ENCODE peak calls at places on chromosome 6, in nine cellular contexts. Q is ovary, O is vagina, G is left ventricle myocardium inferior, I is osteoblast, Z is mucosa of descending colon, K is transverse colon, A is PC-9, D is mammary epithelial cell. F is an unnamed sample. For H3K9me3, the result is how much of the 10 kb centered on the place peaks cover.

GRCh38 chr6:150241751-150242150 is 98.9 kb downstream of the PPP1R14C start:
- DNase-seq in A (no peak), G (no peak), Q (no peak), K (no peak), Z (no peak), I (no peak), D (no peak), O (no peak), F (no peak)

GRCh38 chr6:73418081-73418741 is 23.6 kb downstream of the DDX43 start:
- DNase-seq in D (no peak), A (no peak), Z (no peak), K (no peak), G (no peak), I (peak), O (no peak), Q (no peak), F (no peak)

GRCh38 chr6:43325876-43326275 is 17.2 kb upstream of the CRIP3 start:
- DNase-seq in I (no peak), G (no peak), Q (no peak), A (no peak), D (no peak), K (no peak), O (no peak), Z (no peak), F (no peak)

GRCh38 chr6:167982063-167982462 is 15.4 kb upstream of the KIF25 start:
- DNase-seq in Q (no peak), I (no peak), G (no peak), O (no peak), A (no peak), Z (no peak), D (no peak), K (no peak), F (no peak)

GRCh38 chr6:42237857-42238256 is 20.2 kb upstream of the MRPS10 start:
- DNase-seq in A (no peak), Z (no peak), I (peak), O (no peak), G (no peak), K (no peak), Q (no peak), D (no peak), F (no peak)

GRCh38 chr6:3742426-3743344 is 8.8 kb downstream of the PXDC1 start:
- DNase-seq in I (peak), D (peak), Q (peak), G (peak), K (peak), Z (peak), A (peak), O (peak), F (peak)

GRCh38 chr6:137363805-137364138 is 130.4 kb downstream of the OLIG3 start:
- DNase-seq in K (no peak), A (no peak), I (no peak), Z (no peak), O (no peak), D (peak), G (no peak), Q (no peak), F (no peak)

GRCh38 chr6:132961122-132961521 is 146.8 kb downstream of the RPS12 start:
- DNase-seq in Z (no peak), G (no peak), K (no peak), O (no peak), D (peak), I (peak), A (peak), Q (no peak), F (no peak)

GRCh38 chr6:141550471-141550870 is 582.3 kb upstream of the GJE1 start:
- DNase-seq in Z (no peak), I (no peak), Q (no peak), K (no peak), G (no peak), O (no peak), D (no peak), A (no peak), F (no peak)

GRCh38 chr6:52417675-52418111 is 2.4 kb upstream of the EFHC1 start:
- DNase-seq in Q (no peak), K (no peak), Z (no peak), G (no peak), D (no peak), I (peak), O (no peak), A (peak), F (no peak)

GRCh38 chr6:39881851-39882566 is 52.3 kb downstream of the MOCS1 start:
- DNase-seq in O (no peak), Z (no peak), Q (peak), D (no peak), G (no peak), I (peak), A (no peak), K (no peak), F (no peak)

GRCh38 chr6:21507811-21508210 is 85.7 kb upstream of the SOX4 start:
- DNase-seq in Q (no peak), Z (no peak), D (peak), G (no peak), A (no peak), K (no peak), O (no peak), I (no peak), F (no peak)

GRCh38 chr6:3623451-3624267 is 127.9 kb downstream of the PXDC1 start:
- DNase-seq in Z (no peak), A (no peak), K (no peak), G (no peak), D (no peak), O (peak), I (peak), Q (no peak), F (no peak)

GRCh38 chr6:21228411-21228810 is 365.1 kb upstream of the SOX4 start:
- DNase-seq in Q (no peak), Z (no peak), O (no peak), K (no peak), A (no peak), G (no peak), I (no peak), D (peak), F (no peak)

GRCh38 chr6:39343461-39343870 is 21.0 kb upstream of the KCNK16 start:
- DNase-seq in I (peak), A (no peak), O (no peak), Q (no peak), D (no peak), K (no peak), G (no peak), Z (no peak), F (no peak)

GRCh38 chr6:79011940-79012339 is 66.1 kb downstream of the PHIP start:
- DNase-seq in Q (no peak), G (no peak), Z (no peak), O (no peak), K (no peak), A (no peak), D (no peak), I (no peak), F (no peak)

GRCh38 chr6:106444777-106445507 is 84.4 kb downstream of the CRYBG1 start:
- DNase-seq in O (no peak), K (no peak), G (no peak), I (no peak), Q (no peak), D (peak), Z (no peak), A (peak), F (no peak)

DNA sequence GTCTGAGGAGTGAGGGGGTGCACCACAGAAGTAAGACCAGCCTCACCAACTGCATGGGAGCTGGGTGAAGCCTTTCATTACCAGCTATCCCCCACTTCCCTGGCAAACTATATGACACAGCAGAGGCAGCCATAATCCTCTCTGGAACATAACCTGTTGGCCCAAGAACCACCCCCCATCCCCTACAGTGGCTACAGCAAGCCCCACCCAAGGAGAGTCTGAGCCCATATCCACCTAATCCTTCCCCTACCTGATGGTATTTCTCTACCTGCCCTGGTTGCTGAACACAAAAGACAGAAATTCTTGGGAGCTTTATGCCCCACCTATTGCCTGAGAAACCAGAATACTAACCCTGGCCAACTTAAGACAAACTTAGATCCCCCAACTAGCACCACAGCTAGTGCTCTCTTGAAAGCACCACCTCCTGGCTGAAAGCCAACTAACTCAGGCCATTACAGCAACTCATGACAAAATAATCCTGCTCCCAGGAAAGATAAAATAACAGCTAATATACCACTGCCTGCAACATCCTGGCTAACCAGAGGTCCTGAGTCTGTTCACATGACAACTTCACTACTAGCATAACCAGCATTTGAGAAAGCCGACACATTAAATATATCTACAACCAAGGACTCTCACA is 11.2 kb downstream of the RNGTT start:
- DNase-seq in Z (no peak), G (no peak), K (no peak), D (peak), O (no peak), Q (no peak), I (no peak), A (no peak), F (no peak)
- H3K9me3 ChIP-seq in Z (under half), G (under half), K (under half), D (under half), O (under half), Q (under half), I (under half), A (under half), F (under half)

GRCh38 chr6:107957909-107958688 is at the start of gene SEC63:
- DNase-seq in A (peak), I (peak), D (peak), Z (peak), K (peak), G (peak), Q (peak), O (peak), F (peak)

GRCh38 chr6:107957165-107957908 is 671 bp downstream of the SEC63 start:
- DNase-seq in D (peak), Z (peak), K (peak), Q (no peak), I (peak), G (peak), A (no peak), O (no peak), F (peak)

DNA sequence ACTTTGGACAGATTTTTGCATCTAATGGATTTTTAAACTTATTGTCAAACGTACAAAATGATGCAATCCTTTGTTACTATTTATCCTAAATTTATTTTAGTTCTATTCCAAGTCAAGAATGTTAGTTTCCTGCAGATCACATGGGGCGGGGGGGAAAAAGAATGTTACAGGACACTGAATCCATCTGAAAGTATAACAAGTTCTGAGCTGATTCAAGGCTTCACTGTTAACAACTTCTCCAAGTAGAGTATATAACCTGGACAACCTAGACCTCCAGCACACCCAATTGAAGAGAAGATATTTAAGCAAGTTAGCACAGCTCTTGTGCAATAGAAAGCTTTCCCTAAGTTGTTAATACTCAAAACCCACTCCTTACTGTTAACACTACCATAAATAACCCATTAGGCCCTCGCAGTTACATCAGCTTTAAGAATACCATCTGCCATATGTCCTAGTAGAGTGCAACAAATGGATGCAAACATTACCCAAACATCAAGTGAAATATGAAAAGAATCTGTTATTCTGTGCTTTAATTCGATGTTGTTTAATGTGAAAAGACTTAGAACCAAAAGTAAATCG is 1.3 kb downstream of the SEC63 start:
- DNase-seq in G (no peak), A (no peak), Z (no peak), I (peak), K (no peak), O (no peak), D (peak), Q (no peak), F (no peak)
- H3K4me3 ChIP-seq in G (peak), A (peak), Z (peak), I (peak), K (peak), O (peak), D (peak), Q (peak), F (peak)

DNA sequence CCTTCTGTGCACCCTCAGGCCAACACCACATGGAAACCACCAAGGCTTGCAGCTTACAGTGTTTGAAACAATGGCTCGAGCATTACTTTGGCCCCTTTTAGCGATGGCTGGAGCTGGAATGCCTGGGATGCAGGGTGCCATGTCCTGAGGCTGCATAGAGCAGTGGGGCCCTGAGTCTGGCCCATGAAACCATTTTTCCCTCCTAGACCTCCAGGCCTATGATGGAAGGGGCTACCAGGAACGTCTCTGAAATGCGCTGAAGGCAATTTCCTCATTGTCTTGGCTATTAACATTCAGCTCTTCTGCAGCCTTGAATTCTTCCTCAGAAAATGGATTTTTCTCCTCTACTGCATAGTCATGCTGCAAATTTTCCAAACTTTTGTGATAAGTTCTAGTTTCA is 29.9 kb upstream of the SERINC1 start:
- DNase-seq in K (no peak), A (no peak), D (no peak), Q (no peak), Z (no peak), I (no peak), O (no peak), G (no peak), F (no peak)
- H3K9me3 ChIP-seq in K (under half), A (under half), D (under half), Q (under half), Z (under half), I (under half), O (under half), G (half or more), F (under half)

GRCh38 chr6:159099311-159099710 is 54.5 kb upstream of the TAGAP start:
- DNase-seq in K (no peak), A (no peak), Z (no peak), O (peak), G (no peak), D (no peak), Q (no peak), I (no peak), F (no peak)

GRCh38 chr6:159097256-159097655 is 52.5 kb upstream of the TAGAP start:
- DNase-seq in O (peak), G (no peak), A (no peak), Z (no peak), Q (no peak), I (no peak), K (no peak), D (no peak), F (no peak)

GRCh38 chr6:159100011-159100788 is 55.4 kb upstream of the TAGAP start:
- DNase-seq in A (no peak), O (peak), G (no peak), I (no peak), Z (no peak), D (no peak), Q (no peak), K (no peak), F (no peak)

GRCh38 chr6:159100789-159101182 is 56.0 kb upstream of the TAGAP start:
- DNase-seq in K (no peak), I (no peak), D (no peak), O (no peak), A (no peak), Z (no peak), G (no peak), Q (no peak), F (no peak)

DNA sequence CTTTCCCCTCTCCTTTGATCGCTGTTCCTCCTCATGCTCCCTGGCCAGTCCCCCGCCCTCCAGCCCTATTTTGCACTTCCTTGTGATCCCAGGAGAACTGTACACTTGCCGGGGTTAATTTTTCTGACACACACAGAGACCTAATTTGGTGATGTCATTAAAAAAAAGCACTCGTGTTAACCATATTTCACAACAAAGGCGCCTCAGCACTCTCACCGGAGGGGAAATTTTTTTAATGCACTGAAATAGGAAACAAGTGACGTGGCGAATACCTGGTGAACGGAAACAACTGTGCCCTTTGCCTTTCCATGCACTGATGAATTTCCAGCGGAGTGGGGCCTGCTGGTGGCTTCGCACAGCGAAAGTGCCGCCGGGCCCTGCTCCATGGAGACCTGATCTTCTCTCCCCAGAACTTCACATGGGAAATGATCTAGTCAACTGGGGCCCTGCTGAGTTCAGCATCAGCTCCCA is 53.9 kb upstream of the TAGAP start:
- DNase-seq in G (no peak), I (no peak), O (peak), D (no peak), K (no peak), Z (no peak), Q (no peak), A (no peak), F (peak)
- H3K4me3 ChIP-seq in G (no peak), I (no peak), O (no peak), D (no peak), K (no peak), Z (no peak), Q (no peak), A (no peak), F (no peak)

DNA sequence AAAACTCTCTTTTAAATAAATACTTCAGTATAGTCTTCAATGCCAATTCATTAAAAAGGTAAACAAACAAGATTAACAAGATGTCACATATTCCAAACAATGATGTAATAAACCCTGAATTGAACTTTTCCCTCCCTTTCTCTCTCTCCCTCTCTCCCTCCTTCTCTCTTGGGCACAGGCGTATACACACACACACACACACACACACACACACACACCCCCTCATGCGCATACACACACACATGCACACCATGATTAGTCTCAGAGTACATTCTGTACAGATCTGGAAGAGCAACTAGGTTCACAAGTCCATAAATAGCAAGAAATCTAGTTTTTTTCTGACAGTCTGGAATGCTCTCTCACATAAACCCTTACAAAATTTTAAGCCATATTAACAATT is 128.3 kb downstream of the DST start:
- DNase-seq in I (no peak), Z (no peak), G (no peak), K (no peak), D (no peak), O (no peak), Q (no peak), A (no peak), F (no peak)
- H3K9me3 ChIP-seq in I (under half), Z (under half), G (under half), K (under half), D (under half), O (under half), Q (under half), A (under half), F (under half)

DNA sequence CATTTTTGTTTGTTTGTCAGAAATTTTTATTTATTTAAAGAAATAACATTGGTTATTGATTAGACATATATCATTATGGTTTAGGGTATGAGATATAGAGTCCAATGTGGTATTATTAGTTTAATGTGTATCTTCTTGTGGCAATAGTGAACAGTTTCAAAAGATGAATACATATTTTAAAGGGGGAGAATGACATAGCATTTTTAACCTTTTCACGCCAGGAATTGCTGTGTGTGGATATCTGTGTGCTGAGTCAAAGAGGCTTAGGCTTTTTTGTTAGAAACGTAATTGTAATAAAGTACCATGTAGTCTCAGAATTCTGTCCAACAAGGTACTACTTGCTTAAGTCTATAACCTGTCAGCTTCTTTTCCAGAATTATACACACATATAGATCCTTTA is 451.6 kb downstream of the ADGRB3 start:
- DNase-seq in G (no peak), I (no peak), Q (no peak), Z (no peak), K (no peak), D (no peak), A (no peak), O (no peak), F (no peak)
- H3K4me3 ChIP-seq in G (no peak), I (no peak), Q (no peak), Z (no peak), K (no peak), D (no peak), A (no peak), O (no peak), F (no peak)

DNA sequence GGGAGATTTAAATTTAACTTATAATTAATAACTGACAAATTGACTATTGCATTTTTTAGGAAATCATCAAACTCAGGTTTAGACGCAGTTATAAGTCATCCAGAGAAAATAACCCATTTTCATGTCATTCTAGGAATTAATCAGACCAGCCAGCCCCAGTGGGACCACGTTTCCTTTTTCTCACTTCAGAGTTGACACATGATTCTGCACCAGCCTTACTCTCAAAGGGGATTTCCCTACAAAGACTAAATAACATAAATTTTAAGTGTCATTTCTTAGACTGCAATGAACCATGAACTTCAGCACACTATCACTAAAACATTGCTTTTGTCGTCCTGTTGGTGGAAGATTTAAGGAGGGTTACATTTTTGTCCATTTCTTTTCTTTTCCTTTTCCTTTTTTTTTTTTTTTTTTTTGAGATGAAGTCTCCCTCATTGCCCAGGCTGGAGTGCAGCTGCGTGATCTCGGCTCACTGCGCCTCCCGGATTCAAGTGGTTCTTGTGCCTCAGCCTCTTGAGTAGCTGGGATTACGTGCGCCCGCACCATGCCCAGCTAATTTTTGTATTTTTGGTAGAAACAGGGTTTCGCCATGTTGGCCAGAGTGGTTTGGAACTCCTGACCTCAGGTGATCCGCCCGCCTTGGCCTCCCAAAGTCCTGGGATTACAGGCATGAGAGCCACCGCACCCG is 3.6 kb downstream of the IPCEF1 start:
- DNase-seq in D (no peak), Z (no peak), O (no peak), I (no peak), Q (no peak), G (no peak), K (no peak), A (no peak), F (no peak)
- H3K9me3 ChIP-seq in D (under half), Z (under half), O (under half), I (under half), Q (under half), G (under half), K (under half), A (under half), F (under half)

GRCh38 chr6:139137716-139138115 is 2.8 kb downstream of the HECA start:
- DNase-seq in G (no peak), A (no peak), K (no peak), D (no peak), O (no peak), Q (no peak), I (no peak), Z (no peak), F (no peak)
- H3K4me3 ChIP-seq in G (peak), A (no peak), K (no peak), D (no peak), O (no peak), Q (no peak), I (no peak), Z (no peak), F (no peak)

F was measured in kidney.